ENCODE peak calls at places on chromosomes 13 and 19, in six cellular contexts. Z is left lung, J is PC-3, L is fibroblast of the aortic adventitia, A is endodermal cell, W is cardiac fibroblast. H is an unnamed sample.
A peak's percentile ranks its signal among the peaks of the same experiment; 100 is the strongest.

GRCh38 chr19:50509366-50509765 is 1.6 kb downstream of the JOSD2 start:
- DNase-seq in J (no peak), L (no peak), A (no peak), Z (peak; percentile 21), W (no peak), H (no peak)

GRCh38 chr19:21439372-21439771 is 42.4 kb downstream of the ZNF493 start:
- DNase-seq in J (peak; percentile 22), L (no peak), A (no peak), Z (no peak), W (peak; percentile 33), H (peak; percentile 79)

GRCh38 chr19:54188224-54188871 is 1.0 kb downstream of the MBOAT7 start:
- DNase-seq in W (peak; percentile 47), L (peak; percentile 56), J (peak; percentile 54), A (peak; percentile 62), Z (no peak), H (peak; percentile 26)

GRCh38 chr19:58577581-58578429 is 4.7 kb upstream of the MZF1 start:
- DNase-seq in L (no peak), W (no peak), A (peak; percentile 40), Z (no peak), J (no peak), H (no peak)

GRCh38 chr19:10206226-10206873 is 11.6 kb upstream of the DNMT1 start:
- DNase-seq in Z (peak; percentile 80), W (peak; percentile 77), A (no peak), L (peak; percentile 78), J (peak; percentile 51), H (no peak)

GRCh38 chr19:35555301-35556005 is 8.0 kb downstream of the ATP4A start:
- DNase-seq in Z (no peak), A (peak; percentile 89), L (peak; percentile 29), J (peak; percentile 25), W (peak; percentile 39), H (no peak)

GRCh38 chr13:27186295-27186694 is 14.7 kb upstream of the USP12 start:
- DNase-seq in W (no peak), A (no peak), J (peak; percentile 77), Z (no peak), L (no peak), H (peak; percentile 86)

GRCh38 chr13:50888362-50888761 is 21.2 kb upstream of the RNASEH2B start:
- DNase-seq in A (no peak), J (no peak), L (no peak), W (no peak), Z (no peak), H (no peak)

GRCh38 chr19:12580180-12580694 is 29.0 kb upstream of the ZNF564 start:
- DNase-seq in J (peak; percentile 91), W (peak; percentile 75), Z (no peak), L (no peak), A (no peak), H (peak; percentile 48)

GRCh38 chr19:54462713-54463530 is 656 bp downstream of the LENG9 start:
- DNase-seq in Z (peak; percentile 80), A (peak; percentile 91), W (peak; percentile 71), J (peak; percentile 63), L (peak; percentile 69), H (peak; percentile 70)

GRCh38 chr19:38691938-38692457 is 44.5 kb downstream of the ACTN4 start:
- DNase-seq in Z (peak; percentile 58), A (no peak), J (no peak), W (peak; percentile 98), L (peak; percentile 98), H (peak; percentile 85)

DNA sequence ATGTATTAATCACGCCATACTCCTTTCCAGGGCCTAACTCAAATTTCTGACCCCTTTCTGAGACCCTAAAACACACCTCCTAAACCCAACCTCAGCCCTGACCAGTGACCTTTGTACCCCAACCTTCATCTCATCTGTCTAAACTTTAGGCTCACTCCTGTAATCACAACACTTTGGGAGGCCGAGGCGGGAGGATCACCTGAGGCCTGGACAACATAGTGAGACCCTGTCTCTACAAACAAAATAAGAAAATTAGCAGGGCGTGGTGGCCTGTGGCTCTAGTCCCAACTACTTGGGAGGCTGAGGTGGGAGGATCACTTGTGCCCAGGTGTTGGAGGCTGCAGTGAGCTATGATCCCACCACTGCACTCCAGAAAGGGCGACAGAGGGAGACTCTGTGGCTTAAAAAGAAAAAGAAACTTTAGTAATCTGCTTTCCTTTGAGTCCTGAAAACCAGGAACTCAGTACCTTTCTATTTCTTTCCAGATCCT is 4.7 kb downstream of the RTN2 start:
- DNase-seq in Z (no peak), A (no peak), L (no peak), J (no peak), W (no peak), H (no peak)
- H3K4me3 ChIP-seq in Z (peak overlapping the region; percentile 52), A (peak overlapping the region; percentile 82), L (peak overlapping the region; percentile 71), J (peak overlapping the region; percentile 74), W (no peak overlapping the region), H (peak overlapping the region; percentile 59)

DNA sequence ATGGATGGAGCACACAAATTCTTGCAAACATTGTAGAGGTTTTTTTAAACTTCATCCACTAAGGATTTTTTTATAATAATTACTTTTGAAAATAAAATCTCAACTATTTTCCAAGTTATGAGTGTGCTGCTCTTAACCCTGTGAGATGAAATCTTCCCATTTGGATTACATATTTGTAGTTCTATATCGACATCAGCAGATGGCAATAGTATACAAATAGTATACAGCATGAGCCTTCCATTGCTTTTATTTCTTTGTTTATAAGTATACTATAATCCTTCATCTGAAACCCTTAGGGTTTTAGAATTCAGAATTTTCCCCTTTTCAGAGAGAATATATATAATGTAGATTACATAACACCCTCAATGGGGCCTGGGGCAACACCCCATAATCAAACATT is 70.5 kb downstream of the GJA3 start:
- DNase-seq in L (peak; percentile 15), Z (no peak), J (peak; percentile 43), W (no peak), A (no peak), H (no peak)
- TF ChIP-seq CTCF in L (no peak), Z (no peak), J (peak; percentile 62), W (no peak), A (no peak), H (peak; percentile 20)

GRCh38 chr13:20175406-20175794 is 14.5 kb upstream of the GJA3 start:
- DNase-seq in A (peak; percentile 15), W (no peak), Z (no peak), L (no peak), J (no peak), H (no peak)
- H3K4me3 ChIP-seq in A (no peak overlapping the region), W (no peak overlapping the region), Z (no peak overlapping the region), L (no peak overlapping the region), J (peak overlapping the region; percentile 22), H (no peak overlapping the region)

DNA sequence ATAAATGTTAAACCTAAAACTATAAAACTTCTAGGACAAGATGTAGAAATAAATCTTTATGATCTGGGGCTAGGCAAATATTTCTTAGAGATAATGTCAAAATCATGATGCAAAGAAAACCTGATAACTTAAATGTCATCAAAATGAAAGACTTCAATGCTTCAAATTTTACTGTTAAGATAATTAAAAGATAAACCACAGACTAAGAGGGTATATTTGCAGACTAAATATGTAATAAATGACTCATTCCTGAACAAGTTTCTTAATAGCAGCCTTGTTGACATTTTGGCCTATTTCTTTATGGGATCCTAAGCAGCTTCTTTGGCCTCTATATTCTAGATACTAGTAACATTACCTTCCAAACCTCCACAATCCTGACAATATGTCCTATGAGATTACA is 2878.3 kb upstream of the PCDH20 start:
- DNase-seq in Z (no peak), A (no peak), J (peak; percentile 62), L (no peak), W (peak; percentile 22), H (peak; percentile 10)
- TF ChIP-seq CTCF in Z (no peak), A (no peak), J (no peak), L (no peak), W (no peak), H (no peak)

GRCh38 chr13:77507931-77508776 is 27.4 kb upstream of the SCEL start:
- DNase-seq in W (peak; percentile 82), J (peak; percentile 92), A (no peak), Z (no peak), L (peak; percentile 82), H (peak; percentile 83)
- H3K4me3 ChIP-seq in W (no peak overlapping the region), J (peak overlapping the region; percentile 23), A (no peak overlapping the region), Z (no peak overlapping the region), L (no peak overlapping the region), H (no peak overlapping the region)

GRCh38 chr13:46614582-46614981 is 61.6 kb downstream of the LRCH1 start:
- DNase-seq in J (no peak), W (peak; percentile 93), L (peak; percentile 88), A (no peak), Z (no peak), H (peak; percentile 58)
- TF ChIP-seq CTCF in J (no peak), W (peak; percentile 48), L (peak; percentile 43), A (no peak), Z (no peak), H (peak; percentile 35)